ENCODE peak calls at places on chromosomes 5 and 9, in four cellular contexts. G, Z, Y and M are unnamed samples. For H3K4me1, the result is how much of the 10 kb centered on the place peaks cover.

GRCh38 chr5:120599576-120599975 is 135.5 kb downstream of the PRR16 start:
- DNase-seq in Z (no peak), Y (peak), G (no peak), M (no peak)

GRCh38 chr9:134432471-134432870 is 106.2 kb downstream of the RXRA start:
- DNase-seq in Y (no peak), G (no peak), Z (no peak), M (no peak)

GRCh38 chr9:86052556-86053468 is 46.5 kb downstream of the GOLM1 start:
- DNase-seq in Y (no peak), Z (no peak), G (no peak), M (no peak)

GRCh38 chr9:73412874-73413273 is 261.2 kb downstream of the ANXA1 start:
- DNase-seq in G (no peak), Y (no peak), Z (no peak), M (no peak)

GRCh38 chr5:43075319-43076293 is 35.5 kb upstream of the ANXA2R start:
- DNase-seq in Y (no peak), G (no peak), Z (no peak), M (peak)

GRCh38 chr5:38736089-38736488 is 109.7 kb upstream of the OSMR start:
- DNase-seq in Z (no peak), G (no peak), Y (no peak), M (no peak)

GRCh38 chr5:36969700-36970395 is 93.3 kb downstream of the NIPBL start:
- DNase-seq in Z (no peak), Y (no peak), G (no peak), M (no peak)

GRCh38 chr5:56099346-56099745 is 104.6 kb upstream of the IL6ST start:
- DNase-seq in Y (peak), G (no peak), Z (no peak), M (no peak)

GRCh38 chr5:91119265-91119664 is 263.9 kb downstream of the ARRDC3 start:
- DNase-seq in Y (no peak), G (no peak), Z (peak), M (no peak)

GRCh38 chr9:4833781-4834560 is 41.2 kb downstream of the RCL1 start:
- DNase-seq in Z (no peak), Y (peak), G (no peak), M (no peak)

GRCh38 chr9:36450110-36450732 is 50.2 kb upstream of the RNF38 start:
- DNase-seq in G (peak), Z (peak), Y (peak), M (peak)

GRCh38 chr5:73028991-73029540 is 73.2 kb downstream of the FCHO2 start:
- DNase-seq in Y (no peak), G (no peak), Z (no peak), M (no peak)

GRCh38 chr9:136096505-136097001 is 1.5 kb upstream of the NACC2 start:
- DNase-seq in G (no peak), Y (no peak), Z (no peak), M (no peak)

GRCh38 chr5:143893638-143894037 is 81.7 kb downstream of the HMHB1 start:
- DNase-seq in G (no peak), Y (no peak), Z (no peak), M (no peak)

GRCh38 chr9:111657051-111657450 is 4.4 kb upstream of the GNG10 start:
- DNase-seq in Z (no peak), Y (no peak), G (peak), M (no peak)

GRCh38 chr5:143682221-143682620 is 129.7 kb upstream of the HMHB1 start:
- DNase-seq in Z (no peak), G (no peak), Y (no peak), M (no peak)

GRCh38 chr9:83281306-83282255 is 218.6 kb upstream of the RASEF start:
- DNase-seq in G (peak), Z (no peak), Y (peak), M (no peak)

GRCh38 chr9:127027694-127028093 is 94.7 kb downstream of the ANGPTL2 start:
- DNase-seq in G (no peak), Y (no peak), Z (no peak), M (no peak)

GRCh38 chr9:121253821-121254471 is 14.0 kb upstream of the GSN start:
- DNase-seq in G (no peak), Y (no peak), Z (no peak), M (no peak)

GRCh38 chr5:1124181-1125029 is 12.5 kb upstream of the SLC12A7 start:
- DNase-seq in G (no peak), Z (no peak), Y (no peak), M (no peak)

GRCh38 chr9:87681271-87682061 is 44.5 kb upstream of the CTSL start:
- DNase-seq in Y (no peak), Z (no peak), G (peak), M (no peak)

GRCh38 chr9:130112244-130113151 is 58.8 kb downstream of the GPR107 start:
- DNase-seq in G (no peak), Z (no peak), Y (no peak), M (no peak)

GRCh38 chr5:97043511-97043910 is 98.9 kb downstream of the LIX1 start:
- DNase-seq in Y (no peak), G (no peak), Z (peak), M (no peak)

GRCh38 chr5:96209829-96210228 is 223.2 kb downstream of the PCSK1 start:
- DNase-seq in G (no peak), Z (no peak), Y (peak), M (no peak)

GRCh38 chr5:43203373-43203772 is 11.3 kb downstream of the NIM1K start:
- DNase-seq in G (no peak), Z (no peak), Y (peak), M (no peak)

GRCh38 chr9:20407013-20407412 is 215.3 kb downstream of the MLLT3 start:
- DNase-seq in Y (no peak), Z (no peak), G (no peak), M (no peak)

GRCh38 chr5:102957141-102957540 is 162.8 kb downstream of the GIN1 start:
- DNase-seq in G (no peak), Y (no peak), Z (no peak), M (no peak)

GRCh38 chr9:98597372-98597771 is 111.4 kb downstream of the GABBR2 start:
- DNase-seq in G (no peak), Y (no peak), Z (no peak), M (no peak)

GRCh38 chr9:89189215-89189614 is 10.6 kb upstream of the SHC3 start:
- DNase-seq in Z (no peak), Y (peak), G (no peak), M (no peak)

GRCh38 chr5:157025093-157025698 is 33.7 kb downstream of the HAVCR1 start:
- DNase-seq in Z (no peak), Y (no peak), G (no peak), M (peak)

GRCh38 chr5:142821733-142822487 is 51.7 kb downstream of the ARHGAP26 start:
- DNase-seq in Y (peak), G (peak), Z (no peak), M (no peak)

GRCh38 chr5:27639005-27639612 is 600.7 kb upstream of the CDH9 start:
- DNase-seq in G (no peak), Z (no peak), Y (peak), M (no peak)

GRCh38 chr9:38362912-38363588 is 29.5 kb upstream of the ALDH1B1 start:
- DNase-seq in Z (peak), Y (peak), G (peak), M (peak)

GRCh38 chr5:159995841-159996240 is 13.1 kb upstream of the TTC1 start:
- DNase-seq in Y (no peak), G (no peak), Z (no peak), M (no peak)

GRCh38 chr5:146794326-146795029 is 84.1 kb downstream of the PPP2R2B start:
- DNase-seq in G (no peak), Z (no peak), Y (peak), M (no peak)
- H3K4me1 ChIP-seq in G (under half), Z (half or more), Y (under half), M (under half)

GRCh38 chr5:154815684-154816247 is 34.6 kb downstream of the FAXDC2 start:
- DNase-seq in Y (no peak), Z (no peak), G (no peak), M (no peak)

GRCh38 chr5:154811239-154811638 is 39.2 kb downstream of the FAXDC2 start:
- DNase-seq in G (no peak), Z (no peak), Y (no peak), M (no peak)

GRCh38 chr5:154811653-154812465 is 38.5 kb downstream of the FAXDC2 start:
- DNase-seq in Y (peak), G (peak), Z (peak), M (peak)

GRCh38 chr5:154813158-154813557 is 37.2 kb downstream of the FAXDC2 start:
- DNase-seq in G (no peak), Z (no peak), Y (no peak), M (no peak)

DNA sequence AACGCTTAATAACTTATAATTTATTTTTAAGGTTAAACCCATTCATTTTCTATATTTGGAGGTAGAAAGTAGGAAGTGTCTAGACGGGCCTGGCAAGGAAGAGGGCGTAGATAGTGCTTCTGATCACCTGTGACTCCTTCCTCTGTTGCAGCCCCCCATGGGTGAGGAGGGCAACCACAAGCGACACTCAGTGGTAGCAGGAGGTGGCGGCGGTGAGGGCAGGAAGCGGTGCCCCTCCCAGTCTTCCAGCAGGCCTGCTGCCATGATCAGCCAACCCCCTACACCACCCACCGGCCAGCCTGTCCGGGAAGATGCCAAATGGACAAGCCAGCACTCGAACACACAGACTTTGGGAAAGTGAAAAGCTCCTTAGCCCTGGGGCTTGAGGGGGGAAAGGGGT is 36.7 kb downstream of the FAXDC2 start:
- DNase-seq in G (no peak), Y (no peak), Z (no peak), M (no peak)
- TF ChIP-seq EZH2phosphoT487 in G (no peak), Y (no peak), Z (no peak), M (no peak)

GRCh38 chr5:173453167-173453566 is 125.0 kb upstream of the STC2 start:
- DNase-seq in Y (peak), G (no peak), Z (no peak), M (no peak)

GRCh38 chr5:173456751-173457171 is 128.5 kb upstream of the STC2 start:
- DNase-seq in Y (peak), Z (no peak), G (no peak), M (no peak)

GRCh38 chr5:173455599-173455957 is 127.4 kb upstream of the STC2 start:
- DNase-seq in G (no peak), Y (no peak), Z (no peak), M (no peak)

GRCh38 chr5:173454381-173454763 is 126.2 kb upstream of the STC2 start:
- DNase-seq in Z (no peak), G (peak), Y (peak), M (no peak)

DNA sequence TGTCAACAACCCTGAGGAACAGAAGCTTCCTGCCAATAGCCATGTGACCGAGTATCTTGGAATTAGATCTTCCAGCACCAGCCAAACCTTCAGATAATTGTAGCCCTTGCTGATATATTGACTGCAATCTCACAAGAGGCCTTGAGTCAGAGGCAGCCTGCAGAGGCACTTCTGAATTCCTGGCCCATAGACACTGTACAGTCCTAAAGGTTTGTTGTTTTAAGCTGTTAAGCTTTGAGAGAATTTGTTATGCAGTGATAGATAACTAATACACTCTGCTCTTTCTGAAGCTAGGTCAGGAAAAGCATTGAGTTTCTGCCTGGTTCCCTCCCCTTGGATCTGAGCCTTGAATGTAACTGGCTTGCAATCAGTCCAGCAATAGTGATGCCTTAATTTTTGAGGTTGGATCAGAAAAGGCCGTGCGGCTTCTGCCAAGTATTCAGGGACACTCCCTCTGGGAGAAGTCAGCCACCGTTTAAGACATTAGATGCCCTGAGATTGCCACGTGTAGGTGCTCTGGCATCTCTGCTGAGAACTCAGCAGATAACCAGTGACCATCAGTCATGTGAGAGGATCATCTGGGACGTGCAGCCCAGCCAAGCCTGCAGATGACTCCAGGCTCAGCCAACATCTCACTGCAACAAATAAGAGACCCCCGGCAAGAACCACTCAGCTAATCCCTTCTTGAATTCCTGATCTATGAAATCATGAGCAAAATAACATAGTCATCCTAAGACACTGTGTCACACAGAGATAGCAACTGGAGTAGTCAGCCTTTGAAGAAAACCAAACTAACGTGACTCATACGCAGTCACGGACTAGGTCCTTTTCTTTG is 126.8 kb upstream of the STC2 start:
- DNase-seq in G (peak), Y (peak), Z (no peak), M (no peak)
- H3K27ac ChIP-seq in G (peak), Y (peak), Z (no peak), M (no peak)

GRCh38 chr5:168851902-168852321 is 272.7 kb upstream of the PANK3 start:
- DNase-seq in Y (peak), G (peak), Z (no peak), M (no peak)
- H3K4me1 ChIP-seq in Y (under half), G (under half), Z (under half), M (under half)

GRCh38 chr9:95383198-95383673 is 65.7 kb upstream of the FANCC start:
- DNase-seq in Y (peak), Z (no peak), G (no peak), M (no peak)
- TF ChIP-seq EZH2phosphoT487 in Y (no peak), Z (no peak), G (no peak), M (no peak)

DNA sequence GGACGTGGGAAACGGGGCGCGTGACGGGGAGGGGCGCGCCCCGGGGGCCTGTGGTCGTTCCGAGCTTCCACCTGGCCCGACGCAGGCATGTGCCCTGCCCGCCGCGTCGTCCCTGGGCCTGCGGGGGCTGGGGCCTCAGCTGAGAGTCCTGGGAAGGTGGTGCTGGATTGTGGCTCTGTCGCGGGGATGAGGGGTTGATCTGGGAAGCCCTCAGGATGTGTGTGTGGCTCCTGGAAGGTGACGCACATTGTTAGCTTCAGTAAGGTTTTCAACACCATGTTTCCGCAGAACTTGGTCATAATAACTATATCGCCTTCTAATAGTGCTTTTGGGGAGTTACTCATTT is 589.1 kb downstream of the MTRR start:
- DNase-seq in Z (no peak), G (no peak), Y (no peak), M (no peak)
- H3K27ac ChIP-seq in Z (no peak), G (no peak), Y (no peak), M (no peak)

DNA sequence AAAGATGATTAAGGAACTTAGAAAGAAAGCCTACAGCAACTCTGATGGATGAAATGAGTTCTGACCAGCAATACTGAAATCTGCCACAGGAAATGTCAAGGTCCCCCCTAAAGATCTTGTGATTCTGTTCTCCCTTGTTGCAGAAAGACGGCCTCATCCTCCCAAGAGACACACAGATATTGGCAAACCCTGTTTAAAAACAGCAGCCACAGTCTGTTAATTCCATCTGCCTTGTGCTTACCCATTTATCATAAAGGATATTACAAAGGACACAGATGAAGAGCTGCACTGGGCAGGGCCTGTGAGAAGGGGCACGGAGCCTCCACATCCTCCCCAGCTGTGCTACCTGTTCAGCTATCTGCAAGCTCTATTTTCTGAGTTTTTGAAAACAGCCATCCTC is 15.2 kb downstream of the RAPGEF1 start:
- DNase-seq in Z (no peak), G (no peak), Y (no peak), M (peak)
- H3K4me1 ChIP-seq in Z (under half), G (under half), Y (under half), M (half or more)